ENCODE peak calls at places on chromosomes 12 and 14, in ten cellular contexts. One of them, this sample, is unnamed.

GRCh38 chr14:55122441-55122986 is 6.5 kb upstream of the LGALS3 start:
- DNase-seq in endodermal cell: no peak
- DNase-seq in LNCaP clone FGC: peak
- DNase-seq in AG04450: no peak
- DNase-seq in iPS-NIHi11: no peak
- DNase-seq in NCI-H748 treated with DMSO at 0.1 percent for 48 hours: peak
- DNase-seq in colonic mucosa: peak
- DNase-seq in AG20443: peak
- DNase-seq in CD8-positive, alpha-beta T cell: no peak
- DNase-seq in naive thymus-derived CD8-positive, alpha-beta T cell: no peak
- DNase-seq in this sample: no peak

GRCh38 chr12:9646794-9647622 is 22.5 kb upstream of the CLEC2D start:
- DNase-seq in AG20443: no peak
- DNase-seq in LNCaP clone FGC: no peak
- DNase-seq in CD8-positive, alpha-beta T cell: no peak
- DNase-seq in AG04450: no peak
- DNase-seq in NCI-H748 treated with DMSO at 0.1 percent for 48 hours: no peak
- DNase-seq in colonic mucosa: no peak
- DNase-seq in iPS-NIHi11: no peak
- DNase-seq in endodermal cell: peak
- DNase-seq in naive thymus-derived CD8-positive, alpha-beta T cell: no peak
- DNase-seq in this sample: no peak

GRCh38 chr14:20681348-20682126 is 2.8 kb upstream of the RNASE4 start:
- DNase-seq in NCI-H748 treated with DMSO at 0.1 percent for 48 hours: peak
- DNase-seq in iPS-NIHi11: peak
- DNase-seq in AG20443: peak
- DNase-seq in AG04450: no peak
- DNase-seq in LNCaP clone FGC: no peak
- DNase-seq in colonic mucosa: peak
- DNase-seq in endodermal cell: peak
- DNase-seq in naive thymus-derived CD8-positive, alpha-beta T cell: peak
- DNase-seq in CD8-positive, alpha-beta T cell: peak
- DNase-seq in this sample: peak

GRCh38 chr12:69553626-69554248 is 31.5 kb upstream of the CCT2 start:
- DNase-seq in iPS-NIHi11: peak
- DNase-seq in endodermal cell: no peak
- DNase-seq in naive thymus-derived CD8-positive, alpha-beta T cell: no peak
- DNase-seq in colonic mucosa: no peak
- DNase-seq in LNCaP clone FGC: peak
- DNase-seq in AG20443: peak
- DNase-seq in CD8-positive, alpha-beta T cell: no peak
- DNase-seq in NCI-H748 treated with DMSO at 0.1 percent for 48 hours: peak
- DNase-seq in AG04450: no peak
- DNase-seq in this sample: no peak

GRCh38 chr14:100069161-100069800 is 4.1 kb downstream of the EVL start:
- DNase-seq in iPS-NIHi11: no peak
- DNase-seq in AG20443: no peak
- DNase-seq in AG04450: no peak
- DNase-seq in CD8-positive, alpha-beta T cell: no peak
- DNase-seq in naive thymus-derived CD8-positive, alpha-beta T cell: no peak
- DNase-seq in colonic mucosa: no peak
- DNase-seq in endodermal cell: no peak
- DNase-seq in LNCaP clone FGC: no peak
- DNase-seq in NCI-H748 treated with DMSO at 0.1 percent for 48 hours: no peak
- DNase-seq in this sample: no peak

GRCh38 chr12:67452119-67452805 is 183.1 kb downstream of the CAND1 start:
- DNase-seq in CD8-positive, alpha-beta T cell: no peak
- DNase-seq in iPS-NIHi11: no peak
- DNase-seq in colonic mucosa: no peak
- DNase-seq in AG04450: no peak
- DNase-seq in AG20443: no peak
- DNase-seq in endodermal cell: no peak
- DNase-seq in LNCaP clone FGC: no peak
- DNase-seq in NCI-H748 treated with DMSO at 0.1 percent for 48 hours: no peak
- DNase-seq in naive thymus-derived CD8-positive, alpha-beta T cell: no peak
- DNase-seq in this sample: no peak

GRCh38 chr12:32201996-32202395 is 95.3 kb downstream of the BICD1 start:
- DNase-seq in AG04450: no peak
- DNase-seq in LNCaP clone FGC: peak
- DNase-seq in colonic mucosa: no peak
- DNase-seq in naive thymus-derived CD8-positive, alpha-beta T cell: no peak
- DNase-seq in iPS-NIHi11: no peak
- DNase-seq in AG20443: no peak
- DNase-seq in endodermal cell: no peak
- DNase-seq in CD8-positive, alpha-beta T cell: no peak
- DNase-seq in NCI-H748 treated with DMSO at 0.1 percent for 48 hours: no peak
- DNase-seq in this sample: no peak

GRCh38 chr12:46373303-46374182 is 970 bp upstream of the SLC38A2 start:
- DNase-seq in naive thymus-derived CD8-positive, alpha-beta T cell: peak
- DNase-seq in colonic mucosa: peak
- DNase-seq in CD8-positive, alpha-beta T cell: peak
- DNase-seq in AG04450: no peak
- DNase-seq in iPS-NIHi11: peak
- DNase-seq in NCI-H748 treated with DMSO at 0.1 percent for 48 hours: peak
- DNase-seq in endodermal cell: peak
- DNase-seq in LNCaP clone FGC: no peak
- DNase-seq in AG20443: peak
- DNase-seq in this sample: no peak

GRCh38 chr14:25909361-25909760 is 688.5 kb downstream of the NOVA1 start:
- DNase-seq in AG20443: no peak
- DNase-seq in iPS-NIHi11: no peak
- DNase-seq in AG04450: no peak
- DNase-seq in NCI-H748 treated with DMSO at 0.1 percent for 48 hours: no peak
- DNase-seq in endodermal cell: no peak
- DNase-seq in colonic mucosa: no peak
- DNase-seq in naive thymus-derived CD8-positive, alpha-beta T cell: no peak
- DNase-seq in LNCaP clone FGC: no peak
- DNase-seq in CD8-positive, alpha-beta T cell: no peak
- DNase-seq in this sample: no peak

GRCh38 chr12:29160230-29160629 is 11.2 kb downstream of the FAR2 start:
- DNase-seq in LNCaP clone FGC: no peak
- DNase-seq in AG20443: no peak
- DNase-seq in colonic mucosa: no peak
- DNase-seq in AG04450: no peak
- DNase-seq in naive thymus-derived CD8-positive, alpha-beta T cell: peak
- DNase-seq in iPS-NIHi11: no peak
- DNase-seq in endodermal cell: no peak
- DNase-seq in NCI-H748 treated with DMSO at 0.1 percent for 48 hours: no peak
- DNase-seq in CD8-positive, alpha-beta T cell: no peak
- DNase-seq in this sample: no peak

GRCh38 chr12:24360907-24361306 is 411.4 kb upstream of the SOX5 start:
- DNase-seq in LNCaP clone FGC: no peak
- DNase-seq in AG20443: no peak
- DNase-seq in endodermal cell: no peak
- DNase-seq in NCI-H748 treated with DMSO at 0.1 percent for 48 hours: no peak
- DNase-seq in colonic mucosa: no peak
- DNase-seq in CD8-positive, alpha-beta T cell: no peak
- DNase-seq in naive thymus-derived CD8-positive, alpha-beta T cell: no peak
- DNase-seq in iPS-NIHi11: no peak
- DNase-seq in AG04450: no peak
- DNase-seq in this sample: no peak

GRCh38 chr12:82583756-82584155 is 103.0 kb upstream of the TMTC2 start:
- DNase-seq in CD8-positive, alpha-beta T cell: no peak
- DNase-seq in colonic mucosa: no peak
- DNase-seq in naive thymus-derived CD8-positive, alpha-beta T cell: no peak
- DNase-seq in NCI-H748 treated with DMSO at 0.1 percent for 48 hours: no peak
- DNase-seq in AG20443: no peak
- DNase-seq in iPS-NIHi11: no peak
- DNase-seq in LNCaP clone FGC: no peak
- DNase-seq in endodermal cell: no peak
- DNase-seq in AG04450: no peak
- DNase-seq in this sample: no peak

GRCh38 chr14:99146991-99147740 is 124.8 kb downstream of the BCL11B start:
- DNase-seq in endodermal cell: peak
- DNase-seq in CD8-positive, alpha-beta T cell: no peak
- DNase-seq in AG04450: no peak
- DNase-seq in NCI-H748 treated with DMSO at 0.1 percent for 48 hours: no peak
- DNase-seq in colonic mucosa: no peak
- DNase-seq in AG20443: no peak
- DNase-seq in iPS-NIHi11: no peak
- DNase-seq in LNCaP clone FGC: no peak
- DNase-seq in naive thymus-derived CD8-positive, alpha-beta T cell: no peak
- DNase-seq in this sample: no peak

GRCh38 chr12:1429980-1430379 is 164.4 kb downstream of the FBXL14 start:
- DNase-seq in AG20443: peak
- DNase-seq in NCI-H748 treated with DMSO at 0.1 percent for 48 hours: no peak
- DNase-seq in iPS-NIHi11: no peak
- DNase-seq in AG04450: peak
- DNase-seq in colonic mucosa: no peak
- DNase-seq in LNCaP clone FGC: no peak
- DNase-seq in naive thymus-derived CD8-positive, alpha-beta T cell: no peak
- DNase-seq in CD8-positive, alpha-beta T cell: no peak
- DNase-seq in endodermal cell: no peak
- DNase-seq in this sample: no peak

GRCh38 chr14:75612157-75612556 is 33.7 kb downstream of the FLVCR2 start:
- DNase-seq in CD8-positive, alpha-beta T cell: no peak
- DNase-seq in AG20443: no peak
- DNase-seq in colonic mucosa: no peak
- DNase-seq in endodermal cell: no peak
- DNase-seq in AG04450: no peak
- DNase-seq in LNCaP clone FGC: no peak
- DNase-seq in naive thymus-derived CD8-positive, alpha-beta T cell: no peak
- DNase-seq in iPS-NIHi11: no peak
- DNase-seq in NCI-H748 treated with DMSO at 0.1 percent for 48 hours: no peak
- DNase-seq in this sample: no peak

GRCh38 chr12:89721291-89721987 is 12.8 kb upstream of the ATP2B1 start:
- DNase-seq in AG20443: no peak
- DNase-seq in naive thymus-derived CD8-positive, alpha-beta T cell: no peak
- DNase-seq in endodermal cell: no peak
- DNase-seq in CD8-positive, alpha-beta T cell: no peak
- DNase-seq in LNCaP clone FGC: no peak
- DNase-seq in iPS-NIHi11: no peak
- DNase-seq in colonic mucosa: no peak
- DNase-seq in NCI-H748 treated with DMSO at 0.1 percent for 48 hours: no peak
- DNase-seq in AG04450: no peak
- DNase-seq in this sample: no peak

GRCh38 chr14:71363961-71364360 is 456.7 kb downstream of the PCNX1 start:
- DNase-seq in CD8-positive, alpha-beta T cell: no peak
- DNase-seq in AG04450: no peak
- DNase-seq in NCI-H748 treated with DMSO at 0.1 percent for 48 hours: no peak
- DNase-seq in LNCaP clone FGC: no peak
- DNase-seq in iPS-NIHi11: no peak
- DNase-seq in endodermal cell: no peak
- DNase-seq in AG20443: peak
- DNase-seq in colonic mucosa: no peak
- DNase-seq in naive thymus-derived CD8-positive, alpha-beta T cell: no peak
- DNase-seq in this sample: no peak

GRCh38 chr12:76529226-76529918 is 30.2 kb downstream of the OSBPL8 start:
- DNase-seq in NCI-H748 treated with DMSO at 0.1 percent for 48 hours: no peak
- DNase-seq in naive thymus-derived CD8-positive, alpha-beta T cell: no peak
- DNase-seq in endodermal cell: no peak
- DNase-seq in AG04450: no peak
- DNase-seq in colonic mucosa: no peak
- DNase-seq in AG20443: no peak
- DNase-seq in CD8-positive, alpha-beta T cell: no peak
- DNase-seq in iPS-NIHi11: no peak
- DNase-seq in LNCaP clone FGC: no peak
- DNase-seq in this sample: no peak

GRCh38 chr14:95442633-95443021 is 73.8 kb downstream of the SYNE3 start:
- DNase-seq in NCI-H748 treated with DMSO at 0.1 percent for 48 hours: peak
- DNase-seq in colonic mucosa: peak
- DNase-seq in naive thymus-derived CD8-positive, alpha-beta T cell: peak
- DNase-seq in iPS-NIHi11: peak
- DNase-seq in AG04450: peak
- DNase-seq in endodermal cell: peak
- DNase-seq in AG20443: peak
- DNase-seq in CD8-positive, alpha-beta T cell: peak
- DNase-seq in LNCaP clone FGC: peak
- DNase-seq in this sample: peak

GRCh38 chr12:116968986-116969385 is 58.2 kb downstream of the FBXW8 start:
- DNase-seq in colonic mucosa: no peak
- DNase-seq in NCI-H748 treated with DMSO at 0.1 percent for 48 hours: no peak
- DNase-seq in CD8-positive, alpha-beta T cell: no peak
- DNase-seq in LNCaP clone FGC: no peak
- DNase-seq in naive thymus-derived CD8-positive, alpha-beta T cell: no peak
- DNase-seq in endodermal cell: peak
- DNase-seq in AG20443: no peak
- DNase-seq in AG04450: no peak
- DNase-seq in iPS-NIHi11: no peak
- DNase-seq in this sample: no peak

GRCh38 chr12:88577537-88577936 is 2.7 kb downstream of the KITLG start:
- DNase-seq in naive thymus-derived CD8-positive, alpha-beta T cell: no peak
- DNase-seq in colonic mucosa: no peak
- DNase-seq in CD8-positive, alpha-beta T cell: no peak
- DNase-seq in AG04450: no peak
- DNase-seq in NCI-H748 treated with DMSO at 0.1 percent for 48 hours: peak
- DNase-seq in AG20443: no peak
- DNase-seq in iPS-NIHi11: no peak
- DNase-seq in endodermal cell: no peak
- DNase-seq in LNCaP clone FGC: no peak
- DNase-seq in this sample: no peak

GRCh38 chr12:29273178-29273843 is 107.7 kb downstream of the ERGIC2 start:
- DNase-seq in NCI-H748 treated with DMSO at 0.1 percent for 48 hours: no peak
- DNase-seq in AG04450: no peak
- DNase-seq in CD8-positive, alpha-beta T cell: no peak
- DNase-seq in endodermal cell: peak
- DNase-seq in naive thymus-derived CD8-positive, alpha-beta T cell: no peak
- DNase-seq in iPS-NIHi11: no peak
- DNase-seq in AG20443: no peak
- DNase-seq in LNCaP clone FGC: no peak
- DNase-seq in colonic mucosa: no peak
- DNase-seq in this sample: no peak

GRCh38 chr12:59827767-59828166 is 231.9 kb downstream of the SLC16A7 start:
- DNase-seq in NCI-H748 treated with DMSO at 0.1 percent for 48 hours: no peak
- DNase-seq in iPS-NIHi11: no peak
- DNase-seq in colonic mucosa: no peak
- DNase-seq in naive thymus-derived CD8-positive, alpha-beta T cell: no peak
- DNase-seq in endodermal cell: no peak
- DNase-seq in AG20443: no peak
- DNase-seq in LNCaP clone FGC: no peak
- DNase-seq in AG04450: no peak
- DNase-seq in CD8-positive, alpha-beta T cell: no peak
- DNase-seq in this sample: no peak